ENCODE peak calls at places on chromosomes 11 and 22, in five cellular contexts. One of them, this sample, is unnamed.

GRCh38 chr11:19392321-19392720 is 151.6 kb upstream of the E2F8 start:
- DNase-seq in posterior vena cava: no peak
- DNase-seq in fibroblast of the conjunctiva: no peak
- DNase-seq in stimulated activated CD4-positive, alpha-beta T cell treated with anti-CD3 and anti-CD28 coated beads, Interleukin-2, amount 100 ng/mL, for 48 hours: no peak
- DNase-seq in retina: no peak
- DNase-seq in this sample: no peak

GRCh38 chr11:94130589-94131362 is 2.1 kb downstream of the PANX1 start:
- DNase-seq in fibroblast of the conjunctiva: peak
- DNase-seq in stimulated activated CD4-positive, alpha-beta T cell treated with anti-CD3 and anti-CD28 coated beads, Interleukin-2, amount 100 ng/mL, for 48 hours: no peak
- DNase-seq in retina: no peak
- DNase-seq in posterior vena cava: no peak
- DNase-seq in this sample: no peak

GRCh38 chr11:9738126-9738525 is 74.2 kb downstream of the SWAP70 start:
- DNase-seq in fibroblast of the conjunctiva: no peak
- DNase-seq in stimulated activated CD4-positive, alpha-beta T cell treated with anti-CD3 and anti-CD28 coated beads, Interleukin-2, amount 100 ng/mL, for 48 hours: no peak
- DNase-seq in posterior vena cava: no peak
- DNase-seq in retina: no peak
- DNase-seq in this sample: no peak

GRCh38 chr11:110331626-110332025 is 35.2 kb upstream of the RDX start:
- DNase-seq in stimulated activated CD4-positive, alpha-beta T cell treated with anti-CD3 and anti-CD28 coated beads, Interleukin-2, amount 100 ng/mL, for 48 hours: no peak
- DNase-seq in posterior vena cava: no peak
- DNase-seq in retina: no peak
- DNase-seq in fibroblast of the conjunctiva: no peak
- DNase-seq in this sample: no peak

GRCh38 chr22:50727678-50728522 is 10.1 kb upstream of the ACR start:
- DNase-seq in stimulated activated CD4-positive, alpha-beta T cell treated with anti-CD3 and anti-CD28 coated beads, Interleukin-2, amount 100 ng/mL, for 48 hours: no peak
- DNase-seq in fibroblast of the conjunctiva: no peak
- DNase-seq in retina: no peak
- DNase-seq in posterior vena cava: peak
- DNase-seq in this sample: peak

GRCh38 chr11:11395126-11395525 is 42.1 kb upstream of the CSNK2A3 start:
- DNase-seq in posterior vena cava: no peak
- DNase-seq in retina: no peak
- DNase-seq in fibroblast of the conjunctiva: no peak
- DNase-seq in stimulated activated CD4-positive, alpha-beta T cell treated with anti-CD3 and anti-CD28 coated beads, Interleukin-2, amount 100 ng/mL, for 48 hours: no peak
- DNase-seq in this sample: no peak

GRCh38 chr11:64713781-64714363 is 9.1 kb downstream of the NRXN2 start:
- DNase-seq in posterior vena cava: no peak
- DNase-seq in retina: peak
- DNase-seq in fibroblast of the conjunctiva: no peak
- DNase-seq in stimulated activated CD4-positive, alpha-beta T cell treated with anti-CD3 and anti-CD28 coated beads, Interleukin-2, amount 100 ng/mL, for 48 hours: no peak
- DNase-seq in this sample: no peak

GRCh38 chr22:20457506-20458240 is 20.0 kb upstream of the SCARF2 start:
- DNase-seq in posterior vena cava: peak
- DNase-seq in fibroblast of the conjunctiva: no peak
- DNase-seq in stimulated activated CD4-positive, alpha-beta T cell treated with anti-CD3 and anti-CD28 coated beads, Interleukin-2, amount 100 ng/mL, for 48 hours: no peak
- DNase-seq in retina: no peak
- DNase-seq in this sample: no peak

GRCh38 chr22:21568207-21569075 is 927 bp downstream of the UBE2L3 start:
- DNase-seq in posterior vena cava: no peak
- DNase-seq in fibroblast of the conjunctiva: no peak
- DNase-seq in stimulated activated CD4-positive, alpha-beta T cell treated with anti-CD3 and anti-CD28 coated beads, Interleukin-2, amount 100 ng/mL, for 48 hours: no peak
- DNase-seq in retina: peak
- DNase-seq in this sample: peak

GRCh38 chr11:118651820-118652219 is 27.6 kb downstream of the TREH start:
- DNase-seq in fibroblast of the conjunctiva: no peak
- DNase-seq in retina: no peak
- DNase-seq in stimulated activated CD4-positive, alpha-beta T cell treated with anti-CD3 and anti-CD28 coated beads, Interleukin-2, amount 100 ng/mL, for 48 hours: no peak
- DNase-seq in posterior vena cava: peak
- DNase-seq in this sample: no peak